ENCODE peak calls at places on chromosomes 16 and 17, in eight cellular contexts. One of them, this sample, is unnamed.

GRCh38 chr17:47708864-47709541 is 15.0 kb downstream of the TBKBP1 start:
- DNase-seq in GM10248: no peak
- DNase-seq in B cell: no peak
- DNase-seq in heart left ventricle: peak; percentile 56
- DNase-seq in uterus: peak; percentile 65
- DNase-seq in RWPE1: no peak
- DNase-seq in breast epithelium: no peak
- DNase-seq in BE2C: no peak
- DNase-seq in this sample: no peak

GRCh38 chr17:55421179-55421934 is at the start of gene MMD:
- DNase-seq in breast epithelium: no peak
- DNase-seq in heart left ventricle: peak; percentile 45
- DNase-seq in GM10248: no peak
- DNase-seq in RWPE1: peak; percentile 71
- DNase-seq in B cell: peak; percentile 42
- DNase-seq in BE2C: peak; percentile 25
- DNase-seq in uterus: peak; percentile 43
- DNase-seq in this sample: no peak

GRCh38 chr17:42090964-42091790 is 7.1 kb downstream of the ZNF385C start:
- DNase-seq in GM10248: no peak
- DNase-seq in RWPE1: no peak
- DNase-seq in uterus: no peak
- DNase-seq in BE2C: no peak
- DNase-seq in breast epithelium: no peak
- DNase-seq in heart left ventricle: no peak
- DNase-seq in B cell: no peak
- DNase-seq in this sample: no peak

GRCh38 chr17:31216053-31216751 is 80.8 kb downstream of the OMG start:
- DNase-seq in breast epithelium: no peak
- DNase-seq in uterus: no peak
- DNase-seq in heart left ventricle: no peak
- DNase-seq in BE2C: no peak
- DNase-seq in RWPE1: peak; percentile 16
- DNase-seq in GM10248: peak; percentile 21
- DNase-seq in B cell: peak; percentile 5
- DNase-seq in this sample: no peak

GRCh38 chr17:46191332-46192210 is 1.7 kb downstream of the KANSL1 start:
- DNase-seq in RWPE1: peak; percentile 73
- DNase-seq in heart left ventricle: no peak
- DNase-seq in B cell: no peak
- DNase-seq in breast epithelium: no peak
- DNase-seq in BE2C: peak; percentile 44
- DNase-seq in uterus: no peak
- DNase-seq in GM10248: peak; percentile 34
- DNase-seq in this sample: no peak

GRCh38 chr17:80274871-80275449 is 14.3 kb downstream of the RNF213 start:
- DNase-seq in RWPE1: no peak
- DNase-seq in uterus: no peak
- DNase-seq in GM10248: no peak
- DNase-seq in B cell: no peak
- DNase-seq in breast epithelium: no peak
- DNase-seq in BE2C: no peak
- DNase-seq in heart left ventricle: no peak
- DNase-seq in this sample: no peak

GRCh38 chr16:4266372-4266771 is 6.5 kb downstream of the TFAP4 start:
- DNase-seq in B cell: no peak
- DNase-seq in heart left ventricle: no peak
- DNase-seq in RWPE1: peak; percentile 64
- DNase-seq in GM10248: no peak
- DNase-seq in BE2C: peak; percentile 47
- DNase-seq in breast epithelium: no peak
- DNase-seq in uterus: no peak
- DNase-seq in this sample: no peak

GRCh38 chr17:34291721-34292348 is 6.3 kb downstream of the CCL11 start:
- DNase-seq in GM10248: no peak
- DNase-seq in RWPE1: no peak
- DNase-seq in heart left ventricle: no peak
- DNase-seq in uterus: no peak
- DNase-seq in B cell: no peak
- DNase-seq in BE2C: no peak
- DNase-seq in breast epithelium: no peak
- DNase-seq in this sample: no peak

GRCh38 chr16:78460428-78460827 is 361.0 kb downstream of the WWOX start:
- DNase-seq in RWPE1: no peak
- DNase-seq in uterus: no peak
- DNase-seq in breast epithelium: no peak
- DNase-seq in B cell: no peak
- DNase-seq in GM10248: no peak
- DNase-seq in heart left ventricle: no peak
- DNase-seq in BE2C: no peak
- DNase-seq in this sample: no peak

GRCh38 chr17:73516356-73516755 is 127.9 kb downstream of the SDK2 start:
- DNase-seq in RWPE1: no peak
- DNase-seq in BE2C: no peak
- DNase-seq in heart left ventricle: no peak
- DNase-seq in breast epithelium: no peak
- DNase-seq in B cell: no peak
- DNase-seq in uterus: no peak
- DNase-seq in GM10248: no peak
- DNase-seq in this sample: no peak
- TF ChIP-seq CTCF in RWPE1: no peak
- TF ChIP-seq CTCF in BE2C: no peak
- TF ChIP-seq CTCF in heart left ventricle: no peak
- TF ChIP-seq CTCF in breast epithelium: no peak
- TF ChIP-seq CTCF in B cell: no peak
- TF ChIP-seq CTCF in uterus: no peak
- TF ChIP-seq CTCF in GM10248: no peak
- TF ChIP-seq CTCF in this sample: no peak

GRCh38 chr16:3122926-3123570 is 10.7 kb downstream of the ZNF205 start:
- DNase-seq in BE2C: no peak
- DNase-seq in heart left ventricle: no peak
- DNase-seq in B cell: peak; percentile 6
- DNase-seq in breast epithelium: no peak
- DNase-seq in RWPE1: no peak
- DNase-seq in GM10248: no peak
- DNase-seq in uterus: no peak
- DNase-seq in this sample: no peak

GRCh38 chr16:3120435-3120834 is 8.0 kb downstream of the ZNF205 start:
- DNase-seq in breast epithelium: no peak
- DNase-seq in uterus: no peak
- DNase-seq in heart left ventricle: no peak
- DNase-seq in GM10248: no peak
- DNase-seq in RWPE1: no peak
- DNase-seq in BE2C: no peak
- DNase-seq in B cell: no peak
- DNase-seq in this sample: no peak

GRCh38 chr16:3121843-3122467 is 9.6 kb downstream of the ZNF205 start:
- DNase-seq in uterus: no peak
- DNase-seq in GM10248: no peak
- DNase-seq in heart left ventricle: no peak
- DNase-seq in BE2C: no peak
- DNase-seq in breast epithelium: no peak
- DNase-seq in RWPE1: no peak
- DNase-seq in B cell: no peak
- DNase-seq in this sample: no peak

GRCh38 chr16:3127745-3128144 is 7.1 kb upstream of the ZNF213 start:
- DNase-seq in BE2C: no peak
- DNase-seq in RWPE1: no peak
- DNase-seq in heart left ventricle: no peak
- DNase-seq in breast epithelium: no peak
- DNase-seq in GM10248: no peak
- DNase-seq in uterus: no peak
- DNase-seq in B cell: no peak
- DNase-seq in this sample: no peak

DNA sequence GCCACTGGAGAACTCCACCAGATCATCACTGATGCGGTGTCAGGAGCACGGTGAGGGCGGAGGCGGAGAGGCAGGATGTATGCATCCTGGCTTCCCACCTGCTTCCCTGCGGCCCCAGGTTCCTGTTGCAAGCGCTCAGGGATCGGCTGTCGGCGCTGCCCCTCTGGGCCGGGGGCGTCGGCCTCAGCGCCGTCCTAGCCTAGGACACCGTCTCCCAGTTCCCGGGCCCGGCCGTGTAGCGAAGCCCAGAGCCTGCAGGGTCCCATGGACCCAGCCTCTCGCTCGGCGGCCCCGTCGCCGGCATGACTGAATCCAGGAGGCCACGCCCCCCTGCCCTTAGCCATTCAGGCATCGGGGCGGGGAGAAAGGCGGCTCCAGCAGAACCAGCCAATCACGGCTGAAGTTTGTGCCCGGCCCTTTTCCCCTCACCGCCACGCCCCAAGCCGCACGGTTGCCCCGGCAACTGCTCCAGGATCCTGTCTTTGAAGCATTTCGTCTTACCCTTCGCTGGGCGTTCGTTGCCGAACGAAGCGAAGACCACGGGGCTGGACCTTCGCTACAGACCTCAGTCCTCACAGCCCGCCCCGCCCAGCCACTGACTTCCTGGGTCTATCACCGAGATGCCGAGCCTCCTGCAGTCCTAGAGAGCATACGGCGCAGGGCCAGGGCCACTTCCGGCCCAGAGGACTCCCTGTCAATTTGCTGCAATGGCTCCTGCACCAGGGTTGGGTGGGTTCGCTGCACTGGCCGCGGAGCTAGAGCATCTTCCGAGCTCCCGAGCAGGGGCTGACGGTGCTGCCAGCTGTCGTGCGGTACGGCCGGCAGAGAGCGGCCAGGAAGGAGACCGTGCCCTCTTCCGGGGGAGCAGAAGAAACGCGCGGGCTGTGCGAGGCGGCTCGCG is 10.6 kb upstream of the ZNF213 start:
- DNase-seq in GM10248: peak; percentile 97
- DNase-seq in BE2C: peak; percentile 99
- DNase-seq in breast epithelium: peak; percentile 96
- DNase-seq in B cell: peak; percentile 97
- DNase-seq in RWPE1: peak; percentile 94
- DNase-seq in heart left ventricle: peak; percentile 96
- DNase-seq in uterus: peak; percentile 94
- DNase-seq in this sample: peak; percentile 91
- TF ChIP-seq CTCF in GM10248: peak; percentile 20
- TF ChIP-seq CTCF in BE2C: no peak
- TF ChIP-seq CTCF in breast epithelium: no peak
- TF ChIP-seq CTCF in B cell: no peak
- TF ChIP-seq CTCF in RWPE1: no peak
- TF ChIP-seq CTCF in heart left ventricle: no peak
- TF ChIP-seq CTCF in uterus: no peak
- TF ChIP-seq CTCF in this sample: peak; percentile 41

GRCh38 chr16:53546988-53547391 is 44.0 kb upstream of the AKTIP start:
- DNase-seq in RWPE1: no peak
- DNase-seq in B cell: no peak
- DNase-seq in GM10248: no peak
- DNase-seq in uterus: no peak
- DNase-seq in BE2C: no peak
- DNase-seq in heart left ventricle: no peak
- DNase-seq in breast epithelium: peak; percentile 62
- DNase-seq in this sample: no peak
- TF ChIP-seq CTCF in RWPE1: no peak
- TF ChIP-seq CTCF in B cell: no peak
- TF ChIP-seq CTCF in GM10248: peak; percentile 51
- TF ChIP-seq CTCF in uterus: no peak
- TF ChIP-seq CTCF in BE2C: peak; percentile 46
- TF ChIP-seq CTCF in heart left ventricle: no peak
- TF ChIP-seq CTCF in breast epithelium: no peak
- TF ChIP-seq CTCF in this sample: peak; percentile 59

DNA sequence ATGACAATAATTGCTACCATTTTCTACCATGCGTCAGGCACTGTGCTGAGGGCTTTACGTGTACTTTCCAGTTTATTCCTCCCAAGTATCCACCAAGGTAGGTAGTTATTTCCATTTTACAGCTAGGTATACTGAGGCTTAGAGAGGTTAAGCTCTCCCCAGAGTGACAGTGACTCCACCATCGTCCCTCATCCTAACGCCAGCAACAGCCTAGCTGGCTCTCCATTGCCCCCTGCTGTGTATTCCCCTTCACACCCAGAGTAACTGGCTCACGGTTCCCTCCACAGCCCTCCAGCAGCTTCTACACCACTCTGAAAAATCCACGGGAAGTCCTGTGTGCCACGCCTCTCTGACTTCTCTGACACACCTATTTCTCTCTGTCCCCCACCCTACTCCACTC is 7.1 kb upstream of the ASGR1 start:
- DNase-seq in B cell: peak; percentile 26
- DNase-seq in GM10248: no peak
- DNase-seq in RWPE1: no peak
- DNase-seq in BE2C: no peak
- DNase-seq in heart left ventricle: no peak
- DNase-seq in breast epithelium: no peak
- DNase-seq in uterus: no peak
- DNase-seq in this sample: no peak
- TF ChIP-seq CTCF in B cell: no peak
- TF ChIP-seq CTCF in GM10248: no peak
- TF ChIP-seq CTCF in RWPE1: no peak
- TF ChIP-seq CTCF in BE2C: peak; percentile 14
- TF ChIP-seq CTCF in heart left ventricle: no peak
- TF ChIP-seq CTCF in breast epithelium: no peak
- TF ChIP-seq CTCF in uterus: no peak
- TF ChIP-seq CTCF in this sample: peak; percentile 26

GRCh38 chr16:28112908-28113307 is 49.4 kb upstream of the GSG1L start:
- DNase-seq in RWPE1: no peak
- DNase-seq in B cell: no peak
- DNase-seq in breast epithelium: no peak
- DNase-seq in uterus: no peak
- DNase-seq in BE2C: no peak
- DNase-seq in heart left ventricle: no peak
- DNase-seq in GM10248: no peak
- DNase-seq in this sample: no peak

GRCh38 chr16:28110977-28111376 is 47.5 kb upstream of the GSG1L start:
- DNase-seq in BE2C: no peak
- DNase-seq in GM10248: no peak
- DNase-seq in breast epithelium: no peak
- DNase-seq in heart left ventricle: no peak
- DNase-seq in RWPE1: no peak
- DNase-seq in B cell: no peak
- DNase-seq in uterus: no peak
- DNase-seq in this sample: no peak

GRCh38 chr16:28110479-28110878 is 47.0 kb upstream of the GSG1L start:
- DNase-seq in GM10248: no peak
- DNase-seq in breast epithelium: no peak
- DNase-seq in B cell: no peak
- DNase-seq in RWPE1: no peak
- DNase-seq in heart left ventricle: no peak
- DNase-seq in uterus: no peak
- DNase-seq in BE2C: no peak
- DNase-seq in this sample: no peak

GRCh38 chr16:28108590-28109247 is 45.2 kb upstream of the GSG1L start:
- DNase-seq in uterus: no peak
- DNase-seq in B cell: no peak
- DNase-seq in heart left ventricle: no peak
- DNase-seq in RWPE1: no peak
- DNase-seq in breast epithelium: no peak
- DNase-seq in BE2C: no peak
- DNase-seq in GM10248: no peak
- DNase-seq in this sample: no peak

GRCh38 chr16:28110074-28110473 is 46.6 kb upstream of the GSG1L start:
- DNase-seq in BE2C: no peak
- DNase-seq in breast epithelium: no peak
- DNase-seq in uterus: no peak
- DNase-seq in heart left ventricle: no peak
- DNase-seq in RWPE1: no peak
- DNase-seq in GM10248: no peak
- DNase-seq in B cell: no peak
- DNase-seq in this sample: no peak
- TF ChIP-seq CTCF in BE2C: no peak
- TF ChIP-seq CTCF in breast epithelium: no peak
- TF ChIP-seq CTCF in uterus: no peak
- TF ChIP-seq CTCF in heart left ventricle: no peak
- TF ChIP-seq CTCF in RWPE1: no peak
- TF ChIP-seq CTCF in GM10248: no peak
- TF ChIP-seq CTCF in B cell: no peak
- TF ChIP-seq CTCF in this sample: no peak

GRCh38 chr16:30615358-30616076 is 5.3 kb upstream of the ZNF689 start:
- DNase-seq in BE2C: peak; percentile 85
- DNase-seq in RWPE1: no peak
- DNase-seq in uterus: no peak
- DNase-seq in breast epithelium: peak; percentile 79
- DNase-seq in heart left ventricle: peak; percentile 57
- DNase-seq in GM10248: peak; percentile 50
- DNase-seq in B cell: peak; percentile 45
- DNase-seq in this sample: peak; percentile 36
- TF ChIP-seq CTCF in BE2C: peak; percentile 85
- TF ChIP-seq CTCF in RWPE1: no peak
- TF ChIP-seq CTCF in uterus: no peak
- TF ChIP-seq CTCF in breast epithelium: peak; percentile 30
- TF ChIP-seq CTCF in heart left ventricle: peak; percentile 40
- TF ChIP-seq CTCF in GM10248: peak; percentile 74
- TF ChIP-seq CTCF in B cell: peak; percentile 73
- TF ChIP-seq CTCF in this sample: peak; percentile 58

This sample was measured in progenitor cell of endocrine pancreas.